ENCODE peak calls at places on chromosomes 5 and 9, in six cellular contexts. L is hepatocyte, J is neural progenitor cell, K is PC-3, N is OCI-LY7, W is SK-N-SH. C is an unnamed sample.

GRCh38 chr9:31210982-31211570 is 1173.4 kb upstream of the ACO1 start:
- DNase-seq in L (no peak), J (peak), K (no peak), N (no peak), W (no peak), C (no peak)

GRCh38 chr9:101467690-101468089 is 32.1 kb upstream of the ALDOB start:
- DNase-seq in L (no peak), J (no peak), K (no peak), N (no peak), W (no peak), C (no peak)

GRCh38 chr5:65197899-65198776 is 283.6 kb downstream of the ADAMTS6 start:
- DNase-seq in L (no peak), J (no peak), K (peak), N (no peak), W (no peak), C (no peak)

GRCh38 chr9:134068742-134069535 is 1.1 kb upstream of the BRD3 start:
- DNase-seq in L (peak), J (no peak), K (peak), N (no peak), W (no peak), C (peak)

GRCh38 chr9:120711354-120711753 is 2.9 kb downstream of the MEGF9 start:
- DNase-seq in L (no peak), J (no peak), K (no peak), N (no peak), W (no peak), C (peak)

GRCh38 chr5:132501961-132502931 is 11.7 kb upstream of the IRF1 start:
- DNase-seq in L (peak), J (no peak), K (no peak), N (no peak), W (no peak), C (peak)

GRCh38 chr5:111453747-111454146 is 58.6 kb downstream of the STARD4 start:
- DNase-seq in L (no peak), J (no peak), K (no peak), N (no peak), W (peak), C (peak)

GRCh38 chr9:128689820-128690683 is 1.0 kb downstream of the SET start:
- DNase-seq in L (peak), J (peak), K (no peak), N (peak), W (peak), C (peak)

GRCh38 chr5:113325054-113325453 is 109.7 kb downstream of the TSSK1B start:
- DNase-seq in L (no peak), J (no peak), K (no peak), N (no peak), W (no peak), C (no peak)

GRCh38 chr9:115808695-115809094 is 344.9 kb upstream of the PAPPA start:
- DNase-seq in L (no peak), J (no peak), K (peak), N (no peak), W (no peak), C (no peak)

GRCh38 chr5:123665822-123666371 is 153.9 kb downstream of the CSNK1G3 start:
- DNase-seq in L (no peak), J (no peak), K (peak), N (peak), W (no peak), C (no peak)

GRCh38 chr5:95823738-95824609 is 1.4 kb upstream of the GLRX start:
- DNase-seq in L (peak), J (no peak), K (peak), N (peak), W (no peak), C (peak)

GRCh38 chr5:112385566-112385965 is 33.5 kb downstream of the EPB41L4A start:
- DNase-seq in L (no peak), J (no peak), K (no peak), N (no peak), W (no peak), C (no peak)

GRCh38 chr9:3243676-3244075 is 282.1 kb downstream of the RFX3 start:
- DNase-seq in L (no peak), J (no peak), K (no peak), N (no peak), W (no peak), C (no peak)

GRCh38 chr5:95644351-95645042 is 2.1 kb upstream of the RFESD start:
- DNase-seq in L (peak), J (peak), K (peak), N (peak), W (peak), C (peak)

GRCh38 chr5:50580506-50580905 is 85.9 kb upstream of the PARP8 start:
- DNase-seq in L (no peak), J (no peak), K (peak), N (no peak), W (no peak), C (no peak)

GRCh38 chr5:176619203-176619568 is 9.2 kb upstream of the GPRIN1 start:
- DNase-seq in L (peak), J (peak), K (no peak), N (peak), W (peak), C (peak)

GRCh38 chr5:74624501-74624900 is 16.0 kb downstream of the ENC1 start:
- DNase-seq in L (no peak), J (no peak), K (peak), N (no peak), W (no peak), C (no peak)

GRCh38 chr5:135438712-135439111 is 8.4 kb downstream of the DCANP1 start:
- DNase-seq in L (no peak), J (no peak), K (no peak), N (no peak), W (no peak), C (no peak)

GRCh38 chr5:19676895-19677294 is 311.1 kb downstream of the CDH18 start:
- DNase-seq in L (no peak), J (no peak), K (no peak), N (no peak), W (no peak), C (no peak)

GRCh38 chr5:113230711-113231652 is 203.8 kb downstream of the TSSK1B start:
- DNase-seq in L (no peak), J (no peak), K (peak), N (no peak), W (no peak), C (peak)

DNA sequence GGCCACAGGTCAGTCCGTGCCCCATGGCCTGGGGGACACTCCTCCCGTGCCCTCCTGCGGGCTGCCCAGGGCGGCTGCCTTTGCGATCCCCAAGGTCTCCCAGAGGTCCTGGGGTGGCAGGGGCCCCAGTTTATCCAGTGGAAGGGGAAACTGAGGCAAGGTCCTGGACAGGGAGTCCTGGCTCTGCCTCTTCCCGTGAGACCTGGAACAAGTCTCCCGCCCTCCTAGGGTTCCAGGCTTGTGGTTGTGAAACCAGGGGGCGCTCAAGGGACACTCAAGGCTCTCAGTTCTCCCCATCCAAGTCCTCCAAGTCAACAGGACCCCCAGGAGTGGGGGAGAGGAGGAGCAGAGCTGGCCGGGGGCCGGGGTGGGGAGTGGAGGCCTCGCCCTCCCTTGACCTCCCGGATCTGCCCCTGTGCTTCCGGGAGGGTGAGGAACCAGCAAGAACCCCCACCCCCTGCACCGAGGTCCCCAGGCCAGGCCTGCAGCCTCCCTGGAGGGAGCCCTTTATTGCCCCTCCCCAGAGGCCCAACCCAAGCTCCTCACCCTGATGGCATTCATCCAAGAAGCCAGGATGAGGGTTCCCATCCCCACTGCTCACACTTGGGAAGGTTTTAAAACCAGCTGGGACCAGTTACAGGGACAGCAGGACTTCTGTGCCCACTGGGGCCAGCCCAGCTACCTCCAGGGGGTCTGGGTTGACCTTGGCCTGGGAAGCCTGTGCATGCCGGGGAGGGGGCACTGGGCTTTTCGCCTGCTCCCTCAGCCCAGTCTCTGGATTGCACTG is 24.7 kb upstream of the TMEM250 start:
- DNase-seq in L (peak), J (peak), K (peak), N (peak), W (peak), C (peak)
- TF ChIP-seq EZH2phosphoT487 in L (no peak), J (no peak), K (no peak), N (no peak), W (no peak), C (no peak)

GRCh38 chr9:124284237-124284831 is 26.6 kb downstream of the NEK6 start:
- DNase-seq in L (peak), J (no peak), K (no peak), N (no peak), W (no peak), C (no peak)

GRCh38 chr9:124284940-124285441 is 27.2 kb downstream of the NEK6 start:
- DNase-seq in L (no peak), J (no peak), K (no peak), N (no peak), W (no peak), C (peak)

GRCh38 chr9:124283232-124283814 is 25.6 kb downstream of the NEK6 start:
- DNase-seq in L (no peak), J (no peak), K (no peak), N (no peak), W (no peak), C (no peak)

GRCh38 chr9:124281934-124282351 is 24.2 kb downstream of the NEK6 start:
- DNase-seq in L (no peak), J (no peak), K (no peak), N (no peak), W (no peak), C (no peak)

DNA sequence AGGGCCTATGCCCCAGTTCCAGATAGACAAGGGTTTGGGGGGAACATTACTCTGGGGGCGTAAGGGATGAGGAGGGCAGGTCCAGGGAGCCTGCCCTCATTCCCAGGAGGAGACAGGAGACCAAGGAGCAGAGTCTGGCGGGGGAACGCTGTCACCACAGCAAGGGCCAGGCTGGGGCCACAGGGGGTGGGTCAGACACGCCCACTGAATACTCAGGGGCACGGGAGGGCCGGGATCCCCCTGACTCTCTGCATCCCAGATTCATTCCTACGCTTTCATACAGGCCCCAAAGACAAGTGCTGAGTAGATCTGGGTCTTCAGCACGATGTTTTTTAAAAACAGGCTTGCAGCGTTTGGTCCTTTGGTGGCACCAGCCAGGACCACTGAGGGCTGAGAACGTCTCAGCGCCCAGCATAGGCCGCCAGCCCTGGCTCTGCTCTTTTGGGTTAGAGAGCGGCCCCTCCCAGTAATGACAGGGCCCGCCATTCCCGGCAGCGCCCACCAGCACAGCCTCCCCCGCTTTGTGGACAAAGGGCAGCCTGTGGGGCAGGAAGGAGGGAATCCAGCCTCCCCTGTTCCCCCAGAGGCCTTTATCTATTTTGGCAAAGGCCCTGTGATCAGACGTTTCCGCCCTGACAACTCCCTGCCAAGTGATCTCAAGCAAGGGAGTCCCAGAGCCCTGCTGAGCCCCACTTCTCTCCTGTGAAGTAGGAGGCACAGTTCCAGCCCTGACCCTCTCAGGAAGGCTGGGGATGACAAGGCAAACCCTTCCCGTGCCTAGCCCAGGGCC is 24.9 kb downstream of the NEK6 start:
- DNase-seq in L (peak), J (no peak), K (no peak), N (no peak), W (no peak), C (no peak)
- H3K4me3 ChIP-seq in L (no peak), J (no peak), K (no peak), N (no peak), W (no peak), C (no peak)

GRCh38 chr9:99511723-99512122 is 289.6 kb downstream of the SEC61B start:
- DNase-seq in L (no peak), J (peak), K (no peak), N (no peak), W (no peak), C (peak)

GRCh38 chr9:99505915-99506314 is 283.8 kb downstream of the SEC61B start:
- DNase-seq in L (no peak), J (no peak), K (no peak), N (no peak), W (no peak), C (no peak)

GRCh38 chr9:99509291-99509826 is 287.3 kb downstream of the SEC61B start:
- DNase-seq in L (no peak), J (no peak), K (no peak), N (no peak), W (no peak), C (no peak)

GRCh38 chr9:99509900-99510299 is 287.8 kb downstream of the SEC61B start:
- DNase-seq in L (no peak), J (no peak), K (no peak), N (no peak), W (peak), C (no peak)

DNA sequence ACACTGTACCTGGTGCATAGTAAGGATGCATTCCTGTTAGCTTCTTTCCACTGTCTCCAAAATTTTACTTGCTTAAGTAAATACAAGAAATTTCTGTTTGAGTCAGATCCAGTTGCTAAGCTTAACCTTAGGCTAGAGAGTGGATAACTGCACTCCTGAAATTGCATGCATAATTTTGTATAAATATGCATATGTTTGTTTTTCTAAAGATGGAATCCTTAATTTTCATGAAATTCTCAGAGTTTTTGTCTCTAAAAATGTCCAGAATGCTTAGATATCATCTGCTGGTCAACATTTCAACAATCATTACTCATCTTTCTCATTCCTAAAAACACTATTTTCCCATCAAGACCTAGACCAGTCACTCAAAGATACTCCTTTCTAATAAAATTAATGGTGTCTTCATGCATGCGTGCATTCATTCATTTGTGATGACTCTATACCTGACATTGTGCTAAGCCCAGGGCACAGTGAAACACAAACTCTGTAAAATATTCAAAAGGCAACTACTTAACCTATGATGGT is 284.8 kb downstream of the SEC61B start:
- DNase-seq in L (no peak), J (no peak), K (no peak), N (no peak), W (no peak), C (no peak)
- TF ChIP-seq EZH2phosphoT487 in L (no peak), J (no peak), K (no peak), N (no peak), W (no peak), C (no peak)

GRCh38 chr9:16871358-16872151 is 1.1 kb upstream of the BNC2 start:
- DNase-seq in L (peak), J (peak), K (peak), N (no peak), W (peak), C (peak)
- H3K4me3 ChIP-seq in L (peak), J (peak), K (peak), N (no peak), W (peak), C (peak)

DNA sequence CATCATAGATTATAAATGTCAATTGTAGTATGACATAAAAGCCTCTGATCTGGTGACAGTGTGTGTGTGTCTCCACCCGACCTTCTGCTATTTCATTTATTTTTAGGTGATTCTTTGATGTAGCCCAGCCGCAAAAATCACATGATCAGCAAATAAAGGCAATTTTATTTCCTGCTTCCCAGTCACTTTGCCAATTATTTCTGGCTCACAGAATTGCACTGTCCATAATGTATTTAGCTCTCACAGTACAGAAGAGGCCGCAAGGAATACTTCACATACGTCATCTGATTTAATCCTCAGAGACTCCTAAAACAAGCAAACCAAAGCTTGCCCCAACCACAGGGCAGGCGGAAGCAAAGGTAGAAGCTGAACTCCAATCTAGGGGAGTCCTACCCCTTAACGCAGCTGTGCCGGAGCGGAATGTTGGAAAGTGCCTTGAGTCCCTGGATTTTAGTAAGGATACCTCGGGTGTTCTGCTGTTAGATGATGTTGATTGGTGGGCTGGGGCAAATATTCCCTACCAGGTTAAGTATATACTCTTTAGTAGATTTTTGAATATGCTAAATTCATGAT is 384.0 kb upstream of the IRX4 start:
- DNase-seq in L (no peak), J (no peak), K (no peak), N (no peak), W (no peak), C (no peak)
- TF ChIP-seq EZH2phosphoT487 in L (no peak), J (no peak), K (no peak), N (no peak), W (no peak), C (no peak)

GRCh38 chr9:131296906-131297500 is 7.5 kb downstream of the PLPP7 start:
- DNase-seq in L (no peak), J (no peak), K (no peak), N (no peak), W (no peak), C (no peak)
- H3K4me3 ChIP-seq in L (no peak), J (no peak), K (no peak), N (no peak), W (no peak), C (no peak)

DNA sequence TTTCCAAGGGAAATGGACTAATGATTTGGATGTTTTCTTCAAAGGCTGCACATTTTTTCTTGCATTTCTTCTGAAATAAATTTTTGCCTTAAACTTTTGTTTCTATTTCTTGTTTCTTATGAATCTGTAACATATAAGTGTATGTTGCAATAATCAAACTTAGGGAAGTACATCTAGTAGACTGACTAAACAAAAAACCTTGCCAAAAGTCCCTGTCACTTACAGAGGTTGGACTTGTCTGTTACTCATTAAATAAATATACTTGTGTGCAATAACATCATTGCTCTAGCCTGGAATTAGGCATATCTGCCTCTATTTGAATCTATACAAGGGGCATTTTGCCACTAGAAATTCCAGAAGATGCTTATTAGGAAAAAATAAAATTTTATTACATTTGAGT is 56.6 kb downstream of the C6 start:
- DNase-seq in L (no peak), J (no peak), K (peak), N (no peak), W (no peak), C (peak)
- TF ChIP-seq EZH2phosphoT487 in L (no peak), J (no peak), K (no peak), N (no peak), W (no peak), C (no peak)